ENCODE peak calls at places on chromosomes 11 and 22, in nine cellular contexts. S is left ventricle myocardium inferior; A is sigmoid colon; K is cardiac muscle cell; L is upper lobe of left lung; J is foreskin keratinocyte; R is neural progenitor cell; X is CD8-positive, alpha-beta T cell; G is bronchial epithelial cell. D is an unnamed sample. For H3K27me3, the result is how much of the 10 kb centered on the place peaks cover.

GRCh38 chr11:68643576-68643975 is 40.8 kb upstream of the GAL start:
- DNase-seq in K (no peak), L (no peak), J (peak), A (no peak), X (no peak), G (no peak), R (no peak), S (no peak), D (no peak)

GRCh38 chr22:23884133-23884532 is 10.1 kb upstream of the MIF start:
- DNase-seq in R (no peak), X (no peak), A (no peak), G (no peak), J (no peak), L (peak), K (no peak), S (no peak), D (no peak)

GRCh38 chr11:71928739-71929443 is at the start of gene RNF121:
- DNase-seq in A (peak), L (peak), S (peak), K (peak), G (peak), J (peak), X (peak), R (peak), D (peak)

GRCh38 chr11:36557991-36558390 is 9.8 kb upstream of the RAG1 start:
- DNase-seq in A (no peak), X (no peak), L (no peak), R (no peak), S (no peak), K (no peak), J (peak), G (peak), D (no peak)

GRCh38 chr22:17749605-17750395 is 24.5 kb downstream of the BID start:
- DNase-seq in G (no peak), L (peak), S (no peak), R (peak), J (no peak), K (no peak), A (no peak), X (no peak), D (no peak)

GRCh38 chr11:47234669-47235075 is 13.9 kb downstream of the ACP2 start:
- DNase-seq in K (no peak), G (no peak), X (peak), L (no peak), A (peak), S (no peak), R (no peak), J (no peak), D (no peak)

GRCh38 chr11:104061851-104062521 is 25.5 kb downstream of the DDI1 start:
- DNase-seq in A (no peak), L (no peak), J (no peak), S (no peak), R (no peak), X (no peak), K (no peak), G (no peak), D (no peak)

GRCh38 chr22:27752771-27753170 is 48.8 kb downstream of the MN1 start:
- DNase-seq in R (no peak), J (peak), L (no peak), S (peak), A (peak), X (no peak), K (no peak), G (peak), D (no peak)

GRCh38 chr11:132187814-132188213 is 817.4 kb downstream of the NTM start:
- DNase-seq in J (peak), L (no peak), A (no peak), S (no peak), G (no peak), X (no peak), K (no peak), R (no peak), D (no peak)

GRCh38 chr22:42648368-42649260 is 578 bp downstream of the CYB5R3 start:
- DNase-seq in X (no peak), S (peak), K (no peak), J (no peak), G (peak), L (peak), A (no peak), R (no peak), D (no peak)

GRCh38 chr11:8758619-8759169 is 76.1 kb downstream of the RPL27A start:
- DNase-seq in A (peak), L (peak), X (no peak), G (no peak), S (no peak), K (no peak), R (no peak), J (no peak), D (no peak)

GRCh38 chr11:130427581-130428211 is 713 bp downstream of the ADAMTS8 start:
- DNase-seq in J (no peak), S (peak), X (no peak), K (peak), L (peak), A (peak), R (peak), G (no peak), D (no peak)

GRCh38 chr11:118870396-118871343 is 13.0 kb upstream of the CXCR5 start:
- DNase-seq in A (peak), S (peak), L (no peak), J (no peak), G (no peak), X (no peak), R (peak), K (peak), D (peak)
- TF ChIP-seq CTCF in A (peak), S (peak), L (no peak), J (no peak), G (no peak), X (no peak), R (no peak), K (peak), D (peak)

DNA sequence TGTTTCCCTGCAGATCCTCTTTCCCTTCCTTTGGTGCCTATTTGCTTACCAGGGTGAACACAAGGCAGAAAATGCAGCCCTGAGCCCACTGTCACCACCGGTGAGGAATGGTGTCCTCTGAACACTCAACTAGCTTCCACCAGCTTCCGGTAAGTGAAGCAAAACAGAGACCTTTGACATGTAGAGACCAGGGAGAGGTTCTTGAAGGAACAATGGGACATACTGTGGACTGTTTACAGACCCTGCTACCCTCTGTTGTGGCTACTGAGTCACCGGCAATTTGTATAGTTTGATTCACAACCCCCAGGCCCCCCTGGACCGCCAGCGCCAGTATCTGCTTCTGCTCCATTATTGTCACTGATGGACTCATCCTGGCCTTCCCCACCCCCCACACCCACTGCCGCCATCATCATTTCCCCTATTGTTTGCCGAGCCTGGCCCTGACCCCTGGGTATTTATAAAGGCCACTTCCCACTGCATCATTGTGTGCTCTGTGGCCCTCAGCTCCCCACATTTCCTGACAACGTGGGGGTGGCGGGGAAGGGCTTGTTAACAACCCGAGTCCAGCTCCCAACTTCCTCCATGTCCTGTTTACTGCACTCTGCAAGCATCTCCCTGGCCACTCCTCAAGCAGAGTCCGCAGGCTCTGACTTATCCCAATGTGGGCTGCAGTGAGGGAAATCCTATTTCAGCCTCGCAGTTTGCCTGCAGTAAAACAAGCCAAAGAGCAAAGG is 252.9 kb downstream of the ETS1 start:
- DNase-seq in L (no peak), J (no peak), X (no peak), G (no peak), R (no peak), A (peak), S (peak), K (no peak), D (no peak)
- H3K27me3 ChIP-seq in L (under half), J (under half), X (under half), G (under half), R (under half), A (under half), S (under half), K (under half), D (under half)

GRCh38 chr22:38153821-38154562 is 27.6 kb downstream of the PLA2G6 start:
- DNase-seq in G (no peak), X (no peak), K (no peak), R (peak), S (no peak), L (no peak), A (peak), J (no peak), D (no peak)
- TF ChIP-seq CTCF in G (no peak), X (no peak), K (no peak), R (peak), S (no peak), L (no peak), A (no peak), J (peak), D (no peak)

GRCh38 chr11:45287316-45287903 is 1.3 kb upstream of the SYT13 start:
- DNase-seq in R (no peak), X (no peak), K (peak), L (no peak), G (no peak), J (no peak), A (no peak), S (no peak), D (no peak)

GRCh38 chr11:45285289-45285828 is 782 bp downstream of the SYT13 start:
- DNase-seq in X (no peak), S (no peak), G (no peak), R (peak), A (no peak), J (no peak), L (peak), K (no peak), D (no peak)

GRCh38 chr11:45289369-45289768 is 3.2 kb upstream of the SYT13 start:
- DNase-seq in S (no peak), K (no peak), L (no peak), X (no peak), G (peak), A (no peak), J (peak), R (no peak), D (peak)

GRCh38 chr11:45288395-45288794 is 2.3 kb upstream of the SYT13 start:
- DNase-seq in R (no peak), G (no peak), S (no peak), K (no peak), X (no peak), J (no peak), L (no peak), A (no peak), D (no peak)

DNA sequence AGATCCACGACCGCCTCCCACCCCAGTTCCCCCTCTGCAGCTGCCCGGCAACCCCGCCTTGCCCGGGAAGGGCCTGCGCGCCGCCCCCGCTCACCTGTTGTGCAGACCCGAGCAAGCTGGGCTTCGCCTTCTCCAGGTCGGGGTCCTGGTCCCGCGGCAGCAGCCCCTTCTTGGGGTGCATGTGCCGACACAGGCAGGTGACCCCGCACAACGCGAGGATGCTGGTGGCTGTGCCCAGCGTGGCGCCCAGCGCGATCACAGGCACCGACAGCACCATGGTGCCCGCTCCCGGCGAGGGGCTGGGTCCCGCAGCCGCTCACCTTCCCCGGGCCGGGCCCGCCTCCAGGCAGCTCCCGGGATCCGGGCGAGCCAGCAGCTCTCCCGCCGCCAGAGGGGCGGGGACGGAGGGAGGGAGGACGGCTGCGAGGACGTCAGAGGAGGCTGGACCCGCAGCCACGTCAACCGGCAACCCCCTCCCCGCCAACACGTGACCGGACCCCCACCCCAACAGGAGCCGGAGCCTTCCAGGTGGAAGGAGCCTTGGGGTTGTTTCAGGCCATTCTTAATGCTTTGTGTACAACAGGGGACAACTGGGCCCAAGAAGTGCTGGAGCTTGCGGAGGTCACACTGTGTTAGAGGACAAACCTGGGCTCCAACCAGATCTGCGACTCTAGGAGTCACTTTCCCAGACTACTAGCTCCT is at the start of gene SYT13:
- DNase-seq in L (peak), J (no peak), G (no peak), K (peak), R (peak), X (no peak), S (no peak), A (no peak), D (no peak)
- H3K27me3 ChIP-seq in L (under half), J (half or more), G (under half), K (half or more), R (half or more), X (under half), S (half or more), A (under half), D (under half)

GRCh38 chr22:35544810-35545209 is 4.2 kb downstream of the RASD2 start:
- DNase-seq in A (no peak), S (no peak), L (no peak), R (no peak), X (no peak), J (no peak), G (no peak), K (no peak), D (no peak)

GRCh38 chr22:35548762-35549106 is 8.1 kb downstream of the RASD2 start:
- DNase-seq in G (no peak), K (no peak), X (no peak), S (no peak), A (no peak), R (peak), J (no peak), L (no peak), D (no peak)

GRCh38 chr22:35546886-35547285 is 6.3 kb downstream of the RASD2 start:
- DNase-seq in G (no peak), X (no peak), J (no peak), A (no peak), L (peak), S (no peak), R (no peak), K (no peak), D (no peak)

GRCh38 chr22:35549338-35549737 is 8.7 kb downstream of the RASD2 start:
- DNase-seq in K (no peak), A (no peak), G (no peak), X (no peak), R (no peak), J (no peak), L (no peak), S (peak), D (no peak)

DNA sequence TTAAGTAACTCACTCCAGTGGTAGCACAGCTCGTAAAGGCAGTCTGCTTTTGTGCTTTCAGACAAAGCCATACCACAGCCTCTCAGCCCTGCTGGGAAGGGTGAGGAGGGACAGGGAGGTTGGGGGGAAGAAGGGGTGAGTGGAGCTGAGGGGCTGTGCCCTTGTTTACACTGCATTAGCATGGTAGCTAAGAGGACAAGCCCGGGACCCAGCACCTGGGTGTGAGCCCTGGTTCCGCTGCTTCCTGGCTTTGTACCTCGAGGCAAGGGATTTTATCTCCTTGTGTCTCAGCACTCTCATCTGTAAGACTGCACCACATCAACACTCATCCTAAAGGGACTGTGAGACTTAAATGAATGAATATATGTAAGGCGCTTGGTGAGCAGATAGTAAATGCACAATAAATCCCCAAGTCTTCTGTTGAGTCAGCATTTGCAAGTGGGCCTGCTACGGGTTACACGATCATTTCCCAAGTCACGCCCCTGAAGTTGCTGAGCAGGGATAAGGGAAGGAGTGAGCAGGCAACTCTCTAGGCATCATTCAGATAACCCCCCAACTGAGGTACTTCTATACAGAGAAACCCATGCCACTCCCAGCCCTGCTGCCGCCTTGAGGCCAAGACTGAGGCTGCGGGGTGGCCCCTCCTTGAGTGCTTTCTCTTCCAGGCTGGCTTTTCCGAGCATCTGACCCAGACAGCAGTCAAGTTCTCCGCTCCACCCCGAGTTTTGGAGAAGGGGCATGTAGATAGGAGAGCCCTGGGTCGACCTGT is 7.5 kb downstream of the RASD2 start:
- DNase-seq in A (no peak), S (no peak), J (no peak), X (no peak), K (no peak), L (no peak), R (peak), G (no peak), D (no peak)
- TF ChIP-seq CTCF in A (no peak), S (no peak), J (peak), X (no peak), K (peak), L (no peak), R (peak), G (no peak), D (no peak)